ENCODE peak calls at places on chromosomes 12 and 14, in six cellular contexts. K, P, I, Q, H and V are unnamed samples.

GRCh38 chr12:88141425-88141773 is 489 bp downstream of the CEP290 start:
- DNase-seq in Q (no peak), I (no peak), P (no peak), H (no peak), K (no peak), V (no peak)

GRCh38 chr14:104098272-104099095 is 13.0 kb downstream of the ASPG start:
- DNase-seq in I (peak; percentile 9), P (no peak), K (no peak), H (no peak), Q (no peak), V (peak; percentile 66)

GRCh38 chr12:49642370-49642802 is 19.0 kb downstream of the PRPF40B start:
- DNase-seq in H (no peak), K (no peak), Q (peak; percentile 83), I (no peak), P (no peak), V (no peak)

GRCh38 chr12:8157484-8158198 is 826 bp downstream of the ZNF705A start:
- DNase-seq in P (peak; percentile 4), H (no peak), I (no peak), Q (no peak), K (no peak), V (no peak)

GRCh38 chr14:53531151-53531550 is 378.0 kb upstream of the DDHD1 start:
- DNase-seq in Q (no peak), P (no peak), H (no peak), I (no peak), K (no peak), V (no peak)

GRCh38 chr12:123942277-123942653 is 30.4 kb downstream of the CCDC92 start:
- DNase-seq in H (no peak), K (no peak), Q (no peak), P (no peak), I (no peak), V (no peak)

GRCh38 chr12:132230381-132230780 is 86.1 kb downstream of the NOC4L start:
- DNase-seq in H (no peak), Q (no peak), I (no peak), K (no peak), P (no peak), V (peak; percentile 58)

GRCh38 chr12:16346931-16347330 is 514 bp upstream of the MGST1 start:
- DNase-seq in H (no peak), K (no peak), P (no peak), I (no peak), Q (no peak), V (no peak)

GRCh38 chr12:79615596-79616560 is 74.9 kb downstream of the PAWR start:
- DNase-seq in I (no peak), H (no peak), Q (no peak), P (no peak), K (no peak), V (peak; percentile 66)

GRCh38 chr14:46054526-46054925 is 597.1 kb downstream of the RPL10L start:
- DNase-seq in I (no peak), H (no peak), K (no peak), Q (no peak), P (no peak), V (no peak)

GRCh38 chr12:20097561-20097960 is 270.8 kb upstream of the PDE3A start:
- DNase-seq in H (no peak), K (no peak), Q (no peak), I (no peak), P (no peak), V (no peak)

GRCh38 chr14:74650927-74651686 is 39.1 kb upstream of the LTBP2 start:
- DNase-seq in H (no peak), K (no peak), Q (no peak), I (no peak), P (no peak), V (no peak)

GRCh38 chr12:52200086-52200782 is 8.4 kb upstream of the KRT80 start:
- DNase-seq in K (peak; percentile 89), H (no peak), Q (no peak), P (peak; percentile 60), I (peak; percentile 23), V (no peak)

DNA sequence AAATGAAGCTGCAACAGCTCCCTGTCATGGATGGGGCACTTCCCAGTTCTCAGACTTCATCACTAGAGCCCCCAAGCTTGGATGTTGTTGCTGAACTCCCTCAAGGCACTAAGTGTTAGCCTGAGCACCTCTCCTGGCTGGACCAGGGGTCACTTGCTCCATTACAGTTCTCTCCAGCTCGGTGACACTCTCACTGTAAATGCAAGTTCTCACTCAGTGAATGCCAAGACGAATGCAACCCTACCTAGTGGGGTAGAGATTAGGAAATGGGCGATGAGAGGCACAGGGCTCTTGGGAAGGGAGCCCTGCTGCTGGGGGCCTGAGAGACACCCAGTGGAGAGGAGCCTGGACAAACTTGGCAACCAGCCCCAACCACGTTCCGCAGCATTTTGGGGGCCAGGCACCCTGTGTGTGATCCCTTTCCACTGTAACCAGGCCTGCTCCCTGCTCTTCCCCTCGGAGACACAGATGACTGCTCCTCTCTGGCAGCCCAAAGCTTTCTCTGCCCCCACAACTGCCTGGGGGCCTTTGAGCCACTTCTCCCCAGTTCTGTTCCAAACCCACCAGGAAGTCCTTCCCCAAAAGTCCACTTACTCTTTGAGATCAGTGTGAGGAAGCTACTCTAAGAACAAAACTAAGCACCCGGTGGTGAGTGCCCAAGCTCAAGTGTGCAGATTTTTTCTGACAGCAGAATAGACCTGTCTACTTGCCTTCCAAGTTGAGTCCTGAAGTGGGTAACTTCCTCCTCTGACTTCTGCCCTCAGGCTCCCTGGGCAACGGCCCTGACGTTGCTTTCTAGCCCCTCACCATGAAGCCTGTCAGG is 8.0 kb upstream of the SELPLG start:
- DNase-seq in I (no peak), Q (no peak), P (no peak), H (no peak), K (no peak), V (no peak)
- H3K4me1 ChIP-seq in I (no peaks in the 10 kb centered on the region), Q (peaks cover 67% of the 10 kb centered on the region), P (peaks cover 34% of the 10 kb centered on the region), H (peaks cover 12% of the 10 kb centered on the region), K (peaks cover 39% of the 10 kb centered on the region), V (peaks cover 61% of the 10 kb centered on the region)

GRCh38 chr12:3263282-3263681 is 186.1 kb downstream of the TSPAN9 start:
- DNase-seq in Q (no peak), H (no peak), I (no peak), K (no peak), P (no peak), V (no peak)
- H3K4me1 ChIP-seq in Q (no peaks in the 10 kb centered on the region), H (no peaks in the 10 kb centered on the region), I (no peaks in the 10 kb centered on the region), K (no peaks in the 10 kb centered on the region), P (no peaks in the 10 kb centered on the region), V (peaks cover 6% of the 10 kb centered on the region)

GRCh38 chr12:59039005-59039404 is 118.7 kb upstream of the LRIG3 start:
- DNase-seq in I (no peak), Q (no peak), K (no peak), P (no peak), H (no peak), V (no peak)

GRCh38 chr12:59036973-59037807 is 116.9 kb upstream of the LRIG3 start:
- DNase-seq in H (no peak), I (no peak), Q (no peak), P (no peak), K (no peak), V (no peak)

GRCh38 chr12:59041241-59042121 is 121.2 kb upstream of the LRIG3 start:
- DNase-seq in K (no peak), Q (no peak), P (no peak), I (no peak), H (no peak), V (no peak)

GRCh38 chr12:59040043-59040442 is 119.7 kb upstream of the LRIG3 start:
- DNase-seq in P (no peak), Q (no peak), I (no peak), H (no peak), K (no peak), V (no peak)

DNA sequence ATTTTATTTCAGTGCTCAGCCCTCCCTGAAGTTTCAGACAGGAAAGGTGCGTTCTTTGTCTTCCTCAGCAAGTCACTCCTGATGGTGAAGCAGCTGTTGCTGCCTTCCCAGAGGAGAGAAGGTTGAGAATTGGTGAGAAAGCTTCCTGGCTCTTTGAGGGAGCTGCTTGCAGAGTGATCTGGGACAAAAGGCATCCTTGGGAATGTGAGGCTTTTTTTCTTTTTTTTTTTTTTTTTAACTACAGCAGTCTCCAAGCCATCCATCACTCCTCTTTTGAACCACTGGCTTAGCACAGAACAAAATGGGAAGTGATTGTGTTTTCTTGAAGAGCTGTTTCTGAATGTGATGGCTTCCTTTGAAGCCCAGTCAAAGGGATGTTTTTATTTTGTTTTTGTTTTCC is 120.3 kb upstream of the LRIG3 start:
- DNase-seq in I (no peak), H (no peak), Q (no peak), P (peak; percentile 84), K (no peak), V (no peak)
- H3K4me1 ChIP-seq in I (peaks cover 15% of the 10 kb centered on the region), H (peaks cover 20% of the 10 kb centered on the region), Q (no peaks in the 10 kb centered on the region), P (peaks cover 62% of the 10 kb centered on the region), K (peaks cover 20% of the 10 kb centered on the region), V (no peaks in the 10 kb centered on the region)

DNA sequence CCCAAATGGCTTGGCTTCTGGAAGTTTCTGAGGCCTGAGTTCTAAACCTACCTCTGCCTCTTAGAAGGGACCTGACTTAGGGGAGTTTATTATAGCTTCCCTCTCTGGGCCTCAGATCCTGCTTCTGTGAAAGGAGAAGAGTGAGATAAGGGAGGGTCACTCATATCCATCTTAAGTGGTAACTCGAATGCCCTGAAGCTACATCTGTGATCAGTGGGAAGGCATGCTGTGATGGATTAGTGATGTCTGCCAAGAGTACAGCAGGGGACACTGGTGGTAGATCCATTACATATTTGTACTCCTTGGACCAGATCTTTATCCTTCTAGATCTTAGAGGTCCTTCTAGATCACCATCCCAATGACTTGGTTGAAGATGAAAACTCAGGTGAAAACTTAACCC is 97.8 kb upstream of the NOS1 start:
- DNase-seq in K (no peak), I (no peak), H (no peak), Q (no peak), P (no peak), V (no peak)
- H3K4me1 ChIP-seq in K (no peaks in the 10 kb centered on the region), I (no peaks in the 10 kb centered on the region), H (peaks cover 8% of the 10 kb centered on the region), Q (no peaks in the 10 kb centered on the region), P (no peaks in the 10 kb centered on the region), V (no peaks in the 10 kb centered on the region)

GRCh38 chr14:100058777-100059432 is 6.3 kb upstream of the EVL start:
- DNase-seq in K (no peak), Q (no peak), P (no peak), H (no peak), I (no peak), V (no peak)

GRCh38 chr14:100054553-100055075 is 10.6 kb upstream of the EVL start:
- DNase-seq in I (no peak), Q (no peak), K (no peak), P (no peak), H (no peak), V (no peak)

GRCh38 chr14:100056964-100057817 is 8.0 kb upstream of the EVL start:
- DNase-seq in K (no peak), P (no peak), I (no peak), H (no peak), Q (no peak), V (no peak)

GRCh38 chr14:100059433-100059781 is 5.8 kb upstream of the EVL start:
- DNase-seq in Q (no peak), K (no peak), I (no peak), P (no peak), H (no peak), V (no peak)

DNA sequence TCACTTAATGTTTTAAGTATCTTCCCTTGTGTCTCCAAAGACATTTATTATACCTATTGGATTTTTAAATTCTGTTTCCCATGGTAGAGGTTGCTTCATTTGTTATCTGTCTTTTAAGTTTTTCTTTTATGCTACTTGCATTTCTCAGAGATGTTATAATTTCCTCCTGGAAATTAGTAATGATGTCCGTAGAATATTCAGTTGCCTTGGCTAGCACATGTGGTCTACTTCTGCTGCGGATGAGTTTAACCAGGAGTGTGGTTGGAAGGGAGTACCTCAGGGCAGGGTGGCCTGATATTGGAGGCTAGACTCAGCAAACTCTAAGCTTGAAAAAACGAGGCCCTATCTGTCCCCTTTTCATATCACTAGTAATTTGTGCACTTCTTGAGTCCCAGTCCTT is 8.8 kb upstream of the EVL start:
- DNase-seq in I (no peak), P (no peak), K (no peak), H (no peak), Q (no peak), V (no peak)
- H3K4me1 ChIP-seq in I (no peaks in the 10 kb centered on the region), P (no peaks in the 10 kb centered on the region), K (no peaks in the 10 kb centered on the region), H (no peaks in the 10 kb centered on the region), Q (no peaks in the 10 kb centered on the region), V (peaks cover 4% of the 10 kb centered on the region)